ENCODE peak calls at places on chromosomes 2 and 18, in ten cellular contexts. One of them, this sample, is unnamed.

GRCh38 chr2:100869146-100869545 is 49.2 kb downstream of the NPAS2 start:
- DNase-seq in WTC11: no peak
- DNase-seq in omental fat pad: no peak
- DNase-seq in GM10248: no peak
- DNase-seq in AG09309: no peak
- DNase-seq in lower leg skin: no peak
- DNase-seq in upper lobe of right lung: no peak
- DNase-seq in mammary epithelial cell: no peak
- DNase-seq in heart right ventricle: no peak
- DNase-seq in ascending aorta: no peak
- DNase-seq in this sample: no peak

GRCh38 chr2:211869134-211869533 is 669.5 kb downstream of the ERBB4 start:
- DNase-seq in WTC11: no peak
- DNase-seq in omental fat pad: no peak
- DNase-seq in GM10248: no peak
- DNase-seq in AG09309: no peak
- DNase-seq in lower leg skin: no peak
- DNase-seq in upper lobe of right lung: no peak
- DNase-seq in mammary epithelial cell: no peak
- DNase-seq in heart right ventricle: no peak
- DNase-seq in ascending aorta: no peak
- DNase-seq in this sample: no peak

GRCh38 chr18:62881509-62882016 is 166.2 kb downstream of the PHLPP1 start:
- DNase-seq in WTC11: no peak
- DNase-seq in omental fat pad: no peak
- DNase-seq in GM10248: peak; percentile 35
- DNase-seq in AG09309: peak; percentile 80
- DNase-seq in lower leg skin: no peak
- DNase-seq in upper lobe of right lung: no peak
- DNase-seq in mammary epithelial cell: peak; percentile 92
- DNase-seq in heart right ventricle: no peak
- DNase-seq in ascending aorta: no peak
- DNase-seq in this sample: no peak

GRCh38 chr2:138274421-138275291 is 226.9 kb upstream of the SPOPL start:
- DNase-seq in WTC11: no peak
- DNase-seq in omental fat pad: no peak
- DNase-seq in GM10248: no peak
- DNase-seq in AG09309: no peak
- DNase-seq in lower leg skin: no peak
- DNase-seq in upper lobe of right lung: no peak
- DNase-seq in mammary epithelial cell: peak; percentile 88
- DNase-seq in heart right ventricle: no peak
- DNase-seq in ascending aorta: no peak
- DNase-seq in this sample: no peak

GRCh38 chr2:163465440-163465839 is 270.4 kb downstream of the FIGN start:
- DNase-seq in WTC11: no peak
- DNase-seq in omental fat pad: no peak
- DNase-seq in GM10248: no peak
- DNase-seq in AG09309: no peak
- DNase-seq in lower leg skin: no peak
- DNase-seq in upper lobe of right lung: no peak
- DNase-seq in mammary epithelial cell: no peak
- DNase-seq in heart right ventricle: no peak
- DNase-seq in ascending aorta: no peak
- DNase-seq in this sample: no peak

GRCh38 chr18:74652392-74652988 is 54.8 kb downstream of the ZNF407 start:
- DNase-seq in WTC11: no peak
- DNase-seq in omental fat pad: no peak
- DNase-seq in GM10248: no peak
- DNase-seq in AG09309: peak; percentile 17
- DNase-seq in lower leg skin: no peak
- DNase-seq in upper lobe of right lung: no peak
- DNase-seq in mammary epithelial cell: peak; percentile 19
- DNase-seq in heart right ventricle: no peak
- DNase-seq in ascending aorta: no peak
- DNase-seq in this sample: no peak

GRCh38 chr2:98293003-98293402 is 53.3 kb upstream of the CNGA3 start:
- DNase-seq in WTC11: no peak
- DNase-seq in omental fat pad: no peak
- DNase-seq in GM10248: no peak
- DNase-seq in AG09309: no peak
- DNase-seq in lower leg skin: no peak
- DNase-seq in upper lobe of right lung: no peak
- DNase-seq in mammary epithelial cell: no peak
- DNase-seq in heart right ventricle: no peak
- DNase-seq in ascending aorta: no peak
- DNase-seq in this sample: no peak

GRCh38 chr2:223196331-223196730 is 144.3 kb downstream of the KCNE4 start:
- DNase-seq in WTC11: no peak
- DNase-seq in omental fat pad: no peak
- DNase-seq in GM10248: no peak
- DNase-seq in AG09309: no peak
- DNase-seq in lower leg skin: no peak
- DNase-seq in upper lobe of right lung: no peak
- DNase-seq in mammary epithelial cell: no peak
- DNase-seq in heart right ventricle: no peak
- DNase-seq in ascending aorta: no peak
- DNase-seq in this sample: no peak

GRCh38 chr18:10499230-10499629 is 26.6 kb upstream of the NAPG start:
- DNase-seq in WTC11: no peak
- DNase-seq in omental fat pad: no peak
- DNase-seq in GM10248: no peak
- DNase-seq in AG09309: no peak
- DNase-seq in lower leg skin: no peak
- DNase-seq in upper lobe of right lung: no peak
- DNase-seq in mammary epithelial cell: no peak
- DNase-seq in heart right ventricle: no peak
- DNase-seq in ascending aorta: no peak
- DNase-seq in this sample: no peak

GRCh38 chr18:63307555-63308200 is 11.9 kb downstream of the BCL2 start:
- DNase-seq in WTC11: no peak
- DNase-seq in omental fat pad: no peak
- DNase-seq in GM10248: no peak
- DNase-seq in AG09309: no peak
- DNase-seq in lower leg skin: no peak
- DNase-seq in upper lobe of right lung: no peak
- DNase-seq in mammary epithelial cell: no peak
- DNase-seq in heart right ventricle: no peak
- DNase-seq in ascending aorta: no peak
- DNase-seq in this sample: no peak

GRCh38 chr2:241733391-241734207 is 831 bp upstream of the D2HGDH start:
- DNase-seq in WTC11: no peak
- DNase-seq in omental fat pad: no peak
- DNase-seq in GM10248: no peak
- DNase-seq in AG09309: no peak
- DNase-seq in lower leg skin: peak; percentile 88
- DNase-seq in upper lobe of right lung: no peak
- DNase-seq in mammary epithelial cell: peak; percentile 80
- DNase-seq in heart right ventricle: no peak
- DNase-seq in ascending aorta: no peak
- DNase-seq in this sample: no peak
- TF ChIP-seq CTCF in WTC11: no peak
- TF ChIP-seq CTCF in omental fat pad: no peak
- TF ChIP-seq CTCF in GM10248: no peak
- TF ChIP-seq CTCF in AG09309: peak; percentile 7
- TF ChIP-seq CTCF in lower leg skin: no peak
- TF ChIP-seq CTCF in upper lobe of right lung: no peak
- TF ChIP-seq CTCF in mammary epithelial cell: no peak
- TF ChIP-seq CTCF in heart right ventricle: no peak
- TF ChIP-seq CTCF in ascending aorta: no peak
- TF ChIP-seq CTCF in this sample: no peak

GRCh38 chr2:104312684-104313083 is 541.2 kb upstream of the POU3F3 start:
- DNase-seq in WTC11: peak; percentile 32
- DNase-seq in omental fat pad: no peak
- DNase-seq in GM10248: no peak
- DNase-seq in AG09309: no peak
- DNase-seq in lower leg skin: no peak
- DNase-seq in upper lobe of right lung: no peak
- DNase-seq in mammary epithelial cell: no peak
- DNase-seq in heart right ventricle: no peak
- DNase-seq in ascending aorta: no peak
- DNase-seq in this sample: no peak
- TF ChIP-seq CTCF in WTC11: no peak
- TF ChIP-seq CTCF in omental fat pad: no peak
- TF ChIP-seq CTCF in GM10248: no peak
- TF ChIP-seq CTCF in AG09309: no peak
- TF ChIP-seq CTCF in lower leg skin: no peak
- TF ChIP-seq CTCF in upper lobe of right lung: no peak
- TF ChIP-seq CTCF in mammary epithelial cell: no peak
- TF ChIP-seq CTCF in heart right ventricle: no peak
- TF ChIP-seq CTCF in ascending aorta: no peak
- TF ChIP-seq CTCF in this sample: no peak

GRCh38 chr2:46878240-46878877 is 37.2 kb downstream of the MCFD2 start:
- DNase-seq in WTC11: no peak
- DNase-seq in omental fat pad: no peak
- DNase-seq in GM10248: no peak
- DNase-seq in AG09309: no peak
- DNase-seq in lower leg skin: no peak
- DNase-seq in upper lobe of right lung: no peak
- DNase-seq in mammary epithelial cell: no peak
- DNase-seq in heart right ventricle: no peak
- DNase-seq in ascending aorta: no peak
- DNase-seq in this sample: no peak
- TF ChIP-seq CTCF in WTC11: no peak
- TF ChIP-seq CTCF in omental fat pad: no peak
- TF ChIP-seq CTCF in GM10248: no peak
- TF ChIP-seq CTCF in AG09309: no peak
- TF ChIP-seq CTCF in lower leg skin: no peak
- TF ChIP-seq CTCF in upper lobe of right lung: no peak
- TF ChIP-seq CTCF in mammary epithelial cell: no peak
- TF ChIP-seq CTCF in heart right ventricle: no peak
- TF ChIP-seq CTCF in ascending aorta: no peak
- TF ChIP-seq CTCF in this sample: no peak

GRCh38 chr2:187451510-187451909 is 3.5 kb upstream of the CALCRL start:
- DNase-seq in WTC11: no peak
- DNase-seq in omental fat pad: no peak
- DNase-seq in GM10248: no peak
- DNase-seq in AG09309: no peak
- DNase-seq in lower leg skin: no peak
- DNase-seq in upper lobe of right lung: no peak
- DNase-seq in mammary epithelial cell: no peak
- DNase-seq in heart right ventricle: no peak
- DNase-seq in ascending aorta: no peak
- DNase-seq in this sample: no peak

DNA sequence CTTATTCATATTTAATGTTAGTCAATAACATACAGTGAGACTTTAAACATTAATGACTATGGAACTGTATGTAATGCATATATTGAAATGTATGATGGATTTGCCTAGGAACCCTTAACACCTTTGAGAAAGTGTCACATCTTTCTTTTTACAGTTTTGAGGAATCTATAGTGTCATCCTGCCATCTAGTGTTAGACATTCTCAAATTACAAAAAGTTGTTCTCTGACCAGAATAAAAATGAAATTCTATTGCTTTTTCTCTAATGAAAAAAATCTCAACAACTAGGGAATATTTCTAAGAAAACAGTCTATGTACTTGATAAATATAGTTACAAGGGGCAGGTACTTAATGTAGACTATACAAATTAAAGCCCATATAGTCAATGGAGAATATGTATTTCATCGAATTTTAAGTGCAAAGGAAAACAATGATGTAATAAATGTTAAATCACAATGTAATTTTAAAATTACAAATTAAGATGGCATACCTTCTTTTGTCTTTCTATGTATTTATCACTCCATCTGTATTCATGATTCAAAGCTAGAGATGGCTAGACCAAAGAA is 5.1 kb upstream of the CALCRL start:
- DNase-seq in WTC11: no peak
- DNase-seq in omental fat pad: no peak
- DNase-seq in GM10248: no peak
- DNase-seq in AG09309: no peak
- DNase-seq in lower leg skin: no peak
- DNase-seq in upper lobe of right lung: no peak
- DNase-seq in mammary epithelial cell: no peak
- DNase-seq in heart right ventricle: no peak
- DNase-seq in ascending aorta: no peak
- DNase-seq in this sample: no peak
- TF ChIP-seq CTCF in WTC11: peak; percentile 31
- TF ChIP-seq CTCF in omental fat pad: no peak
- TF ChIP-seq CTCF in GM10248: peak; percentile 39
- TF ChIP-seq CTCF in AG09309: peak; percentile 30
- TF ChIP-seq CTCF in lower leg skin: no peak
- TF ChIP-seq CTCF in upper lobe of right lung: peak; percentile 53
- TF ChIP-seq CTCF in mammary epithelial cell: peak; percentile 50
- TF ChIP-seq CTCF in heart right ventricle: no peak
- TF ChIP-seq CTCF in ascending aorta: peak; percentile 42
- TF ChIP-seq CTCF in this sample: peak; percentile 72

DNA sequence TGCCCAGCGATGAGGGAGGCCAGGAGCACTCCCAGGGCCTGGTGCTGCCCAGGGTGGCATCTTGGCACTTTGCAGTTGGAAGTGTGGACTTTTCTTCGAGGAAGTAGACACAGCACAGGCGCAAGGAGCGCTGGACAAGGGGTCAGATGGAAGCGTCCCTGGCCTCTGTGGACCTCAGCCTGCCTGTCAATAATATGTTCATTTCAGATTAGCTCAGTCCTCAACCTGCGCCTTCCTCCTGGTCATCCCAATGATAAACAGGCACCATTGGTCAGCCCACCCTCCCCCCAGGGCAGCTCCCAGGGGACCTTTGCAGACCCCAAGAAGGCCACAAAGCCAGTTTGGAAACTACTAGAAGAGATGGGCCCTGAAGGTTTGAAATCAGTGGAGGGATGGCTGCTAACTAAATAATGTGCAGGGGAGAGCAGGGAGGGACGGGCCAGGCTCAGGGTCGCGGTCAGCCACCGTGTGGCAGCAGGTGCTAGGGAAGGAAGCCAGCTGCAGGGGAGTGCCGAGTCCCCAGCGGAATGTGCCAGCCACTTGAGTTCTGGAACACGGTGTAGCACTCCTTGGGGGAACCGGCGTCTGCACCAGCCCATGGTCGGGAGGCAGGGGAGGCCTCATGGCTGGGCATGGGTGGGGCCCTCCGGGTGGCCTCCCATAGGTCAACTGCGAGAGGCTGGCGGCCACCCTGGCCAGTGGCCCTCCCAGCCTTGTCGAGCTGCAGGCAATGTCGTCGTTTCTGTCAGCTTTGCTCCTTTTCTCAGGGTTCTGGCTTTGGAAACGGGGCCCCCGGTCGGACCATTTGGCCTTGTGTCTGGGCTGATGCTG is 59.9 kb downstream of the ADI1 start:
- DNase-seq in WTC11: no peak
- DNase-seq in omental fat pad: no peak
- DNase-seq in GM10248: no peak
- DNase-seq in AG09309: no peak
- DNase-seq in lower leg skin: peak; percentile 77
- DNase-seq in upper lobe of right lung: peak; percentile 91
- DNase-seq in mammary epithelial cell: no peak
- DNase-seq in heart right ventricle: peak; percentile 78
- DNase-seq in ascending aorta: no peak
- DNase-seq in this sample: no peak
- TF ChIP-seq CTCF in WTC11: no peak
- TF ChIP-seq CTCF in omental fat pad: no peak
- TF ChIP-seq CTCF in GM10248: no peak
- TF ChIP-seq CTCF in AG09309: no peak
- TF ChIP-seq CTCF in lower leg skin: no peak
- TF ChIP-seq CTCF in upper lobe of right lung: no peak
- TF ChIP-seq CTCF in mammary epithelial cell: no peak
- TF ChIP-seq CTCF in heart right ventricle: no peak
- TF ChIP-seq CTCF in ascending aorta: no peak
- TF ChIP-seq CTCF in this sample: no peak

GRCh38 chr2:129724021-129724757 is 255.3 kb upstream of the RAB6C start:
- DNase-seq in WTC11: no peak
- DNase-seq in omental fat pad: no peak
- DNase-seq in GM10248: no peak
- DNase-seq in AG09309: no peak
- DNase-seq in lower leg skin: peak; percentile 79
- DNase-seq in upper lobe of right lung: no peak
- DNase-seq in mammary epithelial cell: no peak
- DNase-seq in heart right ventricle: no peak
- DNase-seq in ascending aorta: no peak
- DNase-seq in this sample: peak; percentile 79
- TF ChIP-seq CTCF in WTC11: no peak
- TF ChIP-seq CTCF in omental fat pad: no peak
- TF ChIP-seq CTCF in GM10248: no peak
- TF ChIP-seq CTCF in AG09309: no peak
- TF ChIP-seq CTCF in lower leg skin: no peak
- TF ChIP-seq CTCF in upper lobe of right lung: no peak
- TF ChIP-seq CTCF in mammary epithelial cell: no peak
- TF ChIP-seq CTCF in heart right ventricle: no peak
- TF ChIP-seq CTCF in ascending aorta: no peak
- TF ChIP-seq CTCF in this sample: no peak

This sample was measured in osteocyte.